ENCODE peak calls at places on chromosomes 1 and 21, in four cellular contexts. V, Q, F and O are unnamed samples.

GRCh38 chr21:34201001-34201400 is 127.6 kb downstream of the MRPS6 start:
- DNase-seq in F (no peak), Q (no peak), V (no peak), O (no peak)

GRCh38 chr1:100989306-100990077 is 36.1 kb downstream of the DPH5 start:
- DNase-seq in Q (no peak), V (no peak), F (no peak), O (no peak)

GRCh38 chr1:165543651-165544452 is at the start of gene LRRC52:
- DNase-seq in Q (peak; percentile 87), V (peak; percentile 87), F (no peak), O (no peak)

GRCh38 chr1:226625326-226625725 is 76.8 kb downstream of the STUM start:
- DNase-seq in V (peak; percentile 21), F (no peak), Q (peak; percentile 51), O (no peak)

GRCh38 chr1:70536708-70537398 is 125.8 kb downstream of the CTH start:
- DNase-seq in Q (no peak), V (no peak), F (no peak), O (no peak)

GRCh38 chr1:61204528-61204927 is 122.2 kb downstream of the NFIA start:
- DNase-seq in Q (no peak), F (no peak), V (no peak), O (no peak)

GRCh38 chr1:8598060-8598724 is 219.2 kb downstream of the RERE start:
- DNase-seq in Q (no peak), F (no peak), V (no peak), O (no peak)

GRCh38 chr1:67978988-67979516 is 71.4 kb downstream of the DIRAS3 start:
- DNase-seq in Q (no peak), F (no peak), V (no peak), O (no peak)

GRCh38 chr1:2462819-2463218 is 13.3 kb upstream of the PLCH2 start:
- DNase-seq in F (no peak), Q (no peak), V (no peak), O (no peak)

GRCh38 chr1:193083365-193084088 is 21.7 kb downstream of the GLRX2 start:
- DNase-seq in V (no peak), Q (no peak), F (no peak), O (no peak)

GRCh38 chr1:50308883-50309282 is 114.4 kb downstream of the DMRTA2 start:
- DNase-seq in F (no peak), Q (no peak), V (no peak), O (no peak)

GRCh38 chr1:3746784-3747521 is 5.3 kb upstream of the CCDC27 start:
- DNase-seq in F (peak; percentile 46), V (peak; percentile 95), Q (peak; percentile 93), O (peak; percentile 97)

GRCh38 chr1:203754455-203754864 is 10.5 kb upstream of the LAX1 start:
- DNase-seq in V (no peak), F (no peak), Q (no peak), O (no peak)

GRCh38 chr1:44031900-44032817 is 897 bp upstream of the SLC6A9 start:
- DNase-seq in Q (no peak), F (no peak), V (no peak), O (no peak)

GRCh38 chr1:216566809-216567208 is 143.6 kb upstream of the USH2A start:
- DNase-seq in Q (no peak), V (no peak), F (no peak), O (no peak)

GRCh38 chr1:15617874-15618684 is 821 bp downstream of the DDI2 start:
- DNase-seq in Q (peak; percentile 81), F (no peak), V (no peak), O (peak; percentile 51)

GRCh38 chr1:53850082-53850673 is 12.1 kb upstream of the NDC1 start:
- DNase-seq in Q (no peak), F (no peak), V (no peak), O (no peak)

GRCh38 chr1:119636500-119637089 is 11.5 kb downstream of the ZNF697 start:
- DNase-seq in F (no peak), Q (no peak), V (no peak), O (no peak)

GRCh38 chr21:25887166-25887565 is 152.4 kb downstream of the GABPA start:
- DNase-seq in Q (no peak), F (no peak), V (no peak), O (no peak)

GRCh38 chr1:218425647-218426342 is 80.7 kb downstream of the TGFB2 start:
- DNase-seq in V (no peak), F (no peak), Q (no peak), O (no peak)

GRCh38 chr1:103309761-103310160 is 201.4 kb upstream of the COL11A1 start:
- DNase-seq in V (no peak), F (no peak), Q (no peak), O (no peak)

GRCh38 chr21:42479582-42479981 is 16.4 kb downstream of the RSPH1 start:
- DNase-seq in F (no peak), Q (no peak), V (no peak), O (peak; percentile 23)

GRCh38 chr1:32763221-32763620 is 53.9 kb downstream of the YARS1 start:
- DNase-seq in V (no peak), Q (no peak), F (no peak), O (no peak)

GRCh38 chr21:27515676-27516075 is 548.8 kb upstream of the ADAMTS5 start:
- DNase-seq in V (no peak), Q (no peak), F (no peak), O (no peak)